ENCODE peak calls at places on chromosomes 1 and 21, in seven cellular contexts. E is cardiac muscle cell, P is fibroblast of pulmonary artery, X is dorsolateral prefrontal cortex, L is left ventricle myocardium inferior, V is SJSA1, Z is endothelial cell of umbilical vein. K is an unnamed sample.

GRCh38 chr1:211938473-211939080 is 96.8 kb downstream of the INTS7 start:
- DNase-seq in V (no peak), Z (no peak), X (no peak), L (no peak), E (no peak), P (peak), K (peak)

GRCh38 chr1:50699795-50700194 is 260.3 kb downstream of the FAF1 start:
- DNase-seq in L (no peak), Z (no peak), V (no peak), X (no peak), P (no peak), E (no peak), K (no peak)

GRCh38 chr1:244314921-244315544 is 136.7 kb downstream of the ADSS2 start:
- DNase-seq in L (no peak), X (no peak), Z (peak), P (no peak), E (no peak), V (no peak), K (no peak)

GRCh38 chr1:215566556-215567490 is at the start of gene KCTD3:
- DNase-seq in X (peak), V (peak), L (peak), Z (peak), P (peak), E (peak), K (peak)

GRCh38 chr1:64757213-64757612 is 12.3 kb downstream of the RAVER2 start:
- DNase-seq in E (no peak), Z (no peak), V (no peak), P (peak), L (peak), X (no peak), K (no peak)

GRCh38 chr1:23185381-23185780 is 16.7 kb upstream of the LUZP1 start:
- DNase-seq in X (no peak), P (no peak), E (no peak), Z (no peak), V (no peak), L (no peak), K (no peak)

GRCh38 chr1:48341221-48341620 is 118.7 kb downstream of the SLC5A9 start:
- DNase-seq in P (peak), L (no peak), X (no peak), Z (peak), V (no peak), E (no peak), K (no peak)

GRCh38 chr1:235078927-235079381 is 49.7 kb downstream of the TOMM20 start:
- DNase-seq in Z (no peak), V (no peak), P (no peak), X (no peak), E (no peak), L (no peak), K (peak)

GRCh38 chr1:218459450-218459849 is 114.3 kb downstream of the TGFB2 start:
- DNase-seq in Z (peak), E (no peak), L (peak), X (no peak), P (peak), V (no peak), K (no peak)

GRCh38 chr1:192445849-192446489 is 129.2 kb downstream of the RGS21 start:
- DNase-seq in V (peak), X (peak), Z (peak), L (no peak), P (peak), E (peak), K (peak)

GRCh38 chr1:168920456-168921094 is 185.9 kb upstream of the ATP1B1 start:
- DNase-seq in L (no peak), X (no peak), Z (peak), E (no peak), V (no peak), P (peak), K (peak)

GRCh38 chr1:30901798-30902652 is 6.5 kb downstream of the SDC3 start:
- DNase-seq in P (peak), Z (no peak), L (peak), E (no peak), X (no peak), V (no peak), K (no peak)

GRCh38 chr1:30251451-30251850 is 471.9 kb downstream of the MATN1 start:
- DNase-seq in V (no peak), E (no peak), P (no peak), Z (no peak), X (no peak), L (no peak), K (no peak)

GRCh38 chr1:15501208-15502032 is 22.6 kb downstream of the CASP9 start:
- DNase-seq in E (peak), L (peak), P (peak), V (peak), X (peak), Z (peak), K (peak)

GRCh38 chr21:42113926-42114409 is 42.9 kb downstream of the UMODL1 start:
- DNase-seq in L (no peak), Z (no peak), E (no peak), V (no peak), P (no peak), X (no peak), K (peak)

GRCh38 chr1:235708390-235708962 is 58.9 kb upstream of the GNG4 start:
- DNase-seq in E (no peak), Z (no peak), X (no peak), L (no peak), V (no peak), P (no peak), K (no peak)

GRCh38 chr1:21706151-21706835 is 37.1 kb upstream of the RAP1GAP start:
- DNase-seq in V (peak), P (peak), Z (no peak), E (peak), L (no peak), X (no peak), K (peak)

GRCh38 chr1:165633624-165634023 is 2.6 kb downstream of the MGST3 start:
- DNase-seq in E (no peak), X (no peak), L (no peak), Z (peak), P (peak), V (no peak), K (peak)

GRCh38 chr1:118155106-118155505 is 29.9 kb downstream of the SPAG17 start:
- DNase-seq in P (no peak), E (no peak), Z (no peak), L (no peak), X (no peak), V (no peak), K (no peak)

GRCh38 chr21:30320215-30320614 is at the start of gene KRTAP26-1:
- DNase-seq in X (no peak), P (no peak), E (no peak), V (no peak), Z (no peak), L (no peak), K (no peak)

GRCh38 chr1:94105501-94105952 is 15.4 kb downstream of the ABCA4 start:
- DNase-seq in P (no peak), Z (no peak), X (no peak), V (no peak), L (no peak), E (no peak), K (no peak)

GRCh38 chr21:45977396-45977795 is 4.2 kb upstream of the COL6A1 start:
- DNase-seq in V (peak), P (no peak), L (peak), E (no peak), X (no peak), Z (no peak), K (peak)

GRCh38 chr1:84985365-84985764 is 11.5 kb downstream of the MCOLN2 start:
- DNase-seq in X (no peak), P (no peak), L (no peak), Z (no peak), E (no peak), V (no peak), K (no peak)

GRCh38 chr21:42864812-42865211 is 14.5 kb downstream of the WDR4 start:
- DNase-seq in V (no peak), Z (no peak), X (peak), P (peak), L (no peak), E (no peak), K (no peak)

GRCh38 chr1:204887846-204888245 is 17.2 kb downstream of the NFASC start:
- DNase-seq in E (no peak), V (no peak), P (no peak), L (no peak), Z (no peak), X (no peak), K (no peak)

GRCh38 chr1:37817481-37817880 is 9.5 kb upstream of the YRDC start:
- DNase-seq in P (peak), X (peak), V (no peak), L (peak), E (no peak), Z (no peak), K (peak)

GRCh38 chr1:168091063-168091462 is 45.7 kb downstream of the GPR161 start:
- DNase-seq in E (no peak), X (no peak), V (no peak), Z (no peak), P (no peak), L (no peak), K (no peak)

GRCh38 chr1:172746091-172746949 is 87.4 kb downstream of the FASLG start:
- DNase-seq in X (no peak), Z (peak), L (no peak), P (peak), E (no peak), V (peak), K (peak)

GRCh38 chr1:172751668-172752067 is 92.8 kb downstream of the FASLG start:
- DNase-seq in V (no peak), X (no peak), L (no peak), Z (no peak), P (no peak), E (no peak), K (no peak)

GRCh38 chr1:172745014-172745413 is 86.1 kb downstream of the FASLG start:
- DNase-seq in X (no peak), V (peak), E (peak), P (peak), L (no peak), Z (peak), K (peak)

GRCh38 chr1:172742599-172743500 is 83.9 kb downstream of the FASLG start:
- DNase-seq in L (no peak), Z (peak), P (peak), X (no peak), E (peak), V (peak), K (peak)

DNA sequence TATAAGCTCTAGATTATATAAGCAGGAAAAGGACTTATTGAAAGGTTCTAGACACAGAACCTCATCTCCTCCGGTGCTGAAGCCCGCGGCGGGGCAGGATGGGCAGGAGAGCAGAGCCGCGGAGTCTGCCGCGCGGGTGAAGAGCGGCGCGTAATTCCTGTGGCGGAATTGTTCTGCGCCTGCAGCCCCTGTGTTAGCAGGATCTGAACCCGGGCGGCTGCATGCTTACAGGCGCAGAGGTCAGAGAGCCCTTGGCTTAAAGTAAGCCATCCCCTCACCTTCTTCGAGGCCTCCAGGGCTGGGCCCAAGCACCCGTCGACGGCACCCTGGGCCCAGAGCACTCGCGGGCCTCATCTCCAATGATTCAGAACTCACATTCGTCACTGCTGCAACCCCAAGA is 89.3 kb downstream of the FASLG start:
- DNase-seq in L (no peak), P (no peak), E (no peak), Z (no peak), X (no peak), V (no peak), K (no peak)
- H3K4me3 ChIP-seq in L (no peak), P (no peak), E (no peak), Z (no peak), X (no peak), V (no peak), K (no peak)

GRCh38 chr1:91499904-91500755 is 521 bp upstream of the CDC7 start:
- DNase-seq in Z (no peak), L (no peak), V (no peak), P (no peak), E (no peak), X (no peak), K (no peak)
- H3K4me3 ChIP-seq in Z (peak), L (peak), V (peak), P (peak), E (peak), X (peak), K (peak)

GRCh38 chr1:5596651-5597050 is 395.6 kb downstream of the NPHP4 start:
- DNase-seq in X (no peak), P (no peak), Z (no peak), E (no peak), V (no peak), L (no peak), K (no peak)
- H3K4me3 ChIP-seq in X (no peak), P (no peak), Z (no peak), E (no peak), V (no peak), L (no peak), K (no peak)

GRCh38 chr1:54121482-54122130 is 31.2 kb downstream of the CDCP2 start:
- DNase-seq in L (peak), P (peak), X (peak), Z (peak), E (peak), V (peak), K (peak)

GRCh38 chr1:54124906-54125305 is 27.9 kb downstream of the CDCP2 start:
- DNase-seq in X (no peak), Z (no peak), V (no peak), P (no peak), L (no peak), E (no peak), K (no peak)

GRCh38 chr1:54122131-54122751 is 30.6 kb downstream of the CDCP2 start:
- DNase-seq in E (no peak), V (no peak), X (no peak), Z (no peak), P (no peak), L (no peak), K (no peak)

GRCh38 chr1:54124472-54124871 is 28.3 kb downstream of the CDCP2 start:
- DNase-seq in Z (no peak), E (no peak), P (no peak), L (no peak), X (no peak), V (no peak), K (no peak)

GRCh38 chr1:54122992-54123391 is 29.8 kb downstream of the CDCP2 start:
- DNase-seq in E (no peak), L (no peak), P (no peak), V (no peak), Z (no peak), X (no peak), K (no peak)
- H3K4me3 ChIP-seq in E (no peak), L (no peak), P (no peak), V (no peak), Z (no peak), X (no peak), K (no peak)

GRCh38 chr21:33968998-33969353 is 53.4 kb upstream of the ATP5PO start:
- DNase-seq in X (no peak), P (no peak), L (no peak), E (no peak), Z (no peak), V (no peak), K (peak)
- H3K4me3 ChIP-seq in X (no peak), P (no peak), L (no peak), E (no peak), Z (no peak), V (no peak), K (peak)

GRCh38 chr1:207958376-207959139 is 47.6 kb upstream of the CD34 start:
- DNase-seq in E (no peak), L (no peak), Z (no peak), V (no peak), X (no peak), P (no peak), K (no peak)
- H3K4me3 ChIP-seq in E (peak), L (peak), Z (no peak), V (no peak), X (peak), P (peak), K (peak)

GRCh38 chr1:109611308-109611950 is 8.0 kb downstream of the GNAT2 start:
- DNase-seq in Z (no peak), X (no peak), E (no peak), L (no peak), P (no peak), V (no peak), K (no peak)

GRCh38 chr1:109611951-109612310 is 7.5 kb downstream of the GNAT2 start:
- DNase-seq in V (no peak), E (no peak), L (no peak), P (no peak), X (no peak), Z (no peak), K (no peak)

GRCh38 chr1:109613396-109614147 is 5.8 kb downstream of the GNAT2 start:
- DNase-seq in V (peak), X (no peak), L (no peak), P (peak), E (no peak), Z (peak), K (no peak)

GRCh38 chr1:109609881-109610280 is 9.5 kb downstream of the GNAT2 start:
- DNase-seq in V (no peak), Z (no peak), P (no peak), L (no peak), X (no peak), E (no peak), K (no peak)

DNA sequence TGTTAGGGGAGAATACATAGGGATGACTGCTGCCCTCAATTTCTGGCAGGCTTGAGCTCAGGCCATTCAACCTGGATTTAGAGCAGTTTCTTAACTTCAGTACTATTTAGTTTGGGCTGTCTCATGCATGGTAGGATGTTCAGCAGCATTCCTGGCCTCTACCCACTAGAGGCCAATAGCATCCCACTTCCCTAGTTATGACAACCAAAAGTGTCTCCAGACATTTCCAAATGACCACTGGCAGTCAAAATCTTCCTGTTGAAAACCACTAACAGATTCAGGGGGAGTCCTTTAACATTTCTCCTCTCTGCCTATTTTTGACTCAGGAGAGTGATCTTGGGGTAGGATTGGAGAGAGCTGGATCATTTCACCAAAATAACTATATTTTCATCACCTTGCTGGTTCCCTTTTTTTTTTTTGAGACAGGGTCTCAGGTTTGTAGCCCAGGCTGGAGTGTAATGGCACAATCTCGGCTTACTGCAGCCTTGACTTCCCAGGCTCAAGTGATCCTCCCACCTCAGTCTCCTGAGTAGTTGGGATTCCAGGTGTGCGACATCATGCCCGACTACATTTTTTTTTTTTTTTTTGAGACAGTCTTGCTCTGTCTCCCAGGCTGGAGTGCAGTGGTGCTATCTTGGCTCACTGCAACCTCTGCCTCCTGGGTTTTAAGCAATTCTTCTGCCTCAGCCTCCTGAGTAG is 8.7 kb downstream of the GNAT2 start:
- DNase-seq in L (no peak), V (no peak), P (peak), Z (no peak), E (no peak), X (no peak), K (peak)
- H3K4me3 ChIP-seq in L (no peak), V (no peak), P (no peak), Z (no peak), E (no peak), X (no peak), K (no peak)

DNA sequence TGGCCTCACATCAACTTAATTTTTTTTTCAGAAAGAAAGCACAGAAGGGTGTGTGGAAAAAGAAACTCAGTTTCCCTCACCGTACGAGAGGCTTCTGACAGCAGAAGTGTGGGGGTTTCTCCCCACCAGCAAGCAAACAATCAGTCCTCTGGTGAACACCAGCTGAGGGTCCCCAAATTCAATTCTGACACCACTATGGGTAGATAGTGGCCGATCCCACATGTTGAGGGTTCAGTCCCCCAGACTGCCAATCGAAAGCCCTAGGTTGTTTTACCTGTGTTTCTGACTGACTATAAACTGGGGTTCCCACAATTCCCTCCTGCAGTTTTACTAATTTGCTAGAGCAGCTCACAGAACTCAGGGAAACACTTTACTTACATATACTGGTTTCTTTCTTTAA is 2.1 kb downstream of the IFI6 start:
- DNase-seq in E (no peak), Z (no peak), X (no peak), V (no peak), L (no peak), P (no peak), K (no peak)
- H3K4me3 ChIP-seq in E (no peak), Z (no peak), X (peak), V (no peak), L (peak), P (no peak), K (no peak)

DNA sequence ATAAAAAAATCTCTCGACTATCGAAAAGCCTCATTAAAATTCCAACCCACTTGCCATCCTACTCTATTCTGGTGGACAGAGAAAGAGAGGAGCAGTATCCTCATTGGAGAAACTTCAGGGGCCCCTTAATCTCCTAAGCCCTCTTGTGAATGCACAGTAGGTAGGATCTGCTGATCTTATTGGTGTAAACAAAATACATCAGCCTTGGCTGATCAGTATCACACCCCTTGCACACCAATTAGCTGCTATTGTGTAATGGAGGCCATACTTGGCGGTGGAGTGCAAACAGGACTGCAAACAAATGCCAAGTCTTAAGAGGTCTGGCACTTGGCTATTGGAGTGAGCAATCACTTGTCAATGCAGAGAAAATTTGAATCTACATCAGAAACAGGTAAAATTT is 15.7 kb downstream of the VCAM1 start:
- DNase-seq in V (no peak), P (no peak), L (no peak), E (no peak), X (no peak), Z (no peak), K (peak)
- H3K4me3 ChIP-seq in V (no peak), P (no peak), L (no peak), E (no peak), X (no peak), Z (no peak), K (peak)